ENCODE peak calls at places on chromosomes 1 and 21, in ten cellular contexts. A, H, G, U, Z, B, I, O, M and K are unnamed samples.

GRCh38 chr21:27817061-27817460 is 850.2 kb upstream of the ADAMTS5 start:
- DNase-seq in A (no peak), H (no peak), G (no peak), U (no peak), Z (no peak), B (no peak), I (peak; percentile 85), O (no peak), M (no peak), K (no peak)

GRCh38 chr1:41444246-41444645 is 40.2 kb downstream of the EDN2 start:
- DNase-seq in A (no peak), H (no peak), G (no peak), U (no peak), Z (no peak), B (no peak), I (no peak), O (no peak), M (no peak), K (no peak)

GRCh38 chr1:236009193-236009592 is 55.7 kb downstream of the NID1 start:
- DNase-seq in A (no peak), H (no peak), G (no peak), U (no peak), Z (no peak), B (no peak), I (peak; percentile 72), O (no peak), M (no peak), K (no peak)

GRCh38 chr1:40732756-40733301 is 41.3 kb downstream of the NFYC start:
- DNase-seq in A (no peak), H (no peak), G (no peak), U (no peak), Z (no peak), B (no peak), I (no peak), O (no peak), M (no peak), K (no peak)

GRCh38 chr1:36328713-36329112 is 5.3 kb upstream of the EVA1B start:
- DNase-seq in A (no peak), H (no peak), G (no peak), U (no peak), Z (no peak), B (no peak), I (no peak), O (peak; percentile 31), M (no peak), K (no peak)

GRCh38 chr1:42006836-42007235 is 88.1 kb upstream of the HIVEP3 start:
- DNase-seq in A (no peak), H (no peak), G (no peak), U (no peak), Z (peak; percentile 29), B (no peak), I (no peak), O (no peak), M (no peak), K (no peak)

GRCh38 chr1:147600119-147601111 is 59.1 kb downstream of the BCL9 start:
- DNase-seq in A (no peak), H (peak; percentile 21), G (no peak), U (no peak), Z (no peak), B (no peak), I (peak; percentile 66), O (peak; percentile 39), M (peak; percentile 8), K (no peak)

GRCh38 chr1:205689479-205689878 is 9.2 kb upstream of the SLC45A3 start:
- DNase-seq in A (no peak), H (no peak), G (no peak), U (no peak), Z (no peak), B (no peak), I (no peak), O (no peak), M (no peak), K (no peak)

GRCh38 chr1:43513471-43514173 is 17.1 kb upstream of the PTPRF start:
- DNase-seq in A (no peak), H (no peak), G (no peak), U (no peak), Z (no peak), B (no peak), I (no peak), O (no peak), M (no peak), K (no peak)

GRCh38 chr1:115546846-115547245 is 94.9 kb upstream of the VANGL1 start:
- DNase-seq in A (no peak), H (no peak), G (no peak), U (no peak), Z (no peak), B (no peak), I (no peak), O (no peak), M (no peak), K (no peak)

GRCh38 chr1:235998812-235999211 is 66.1 kb downstream of the NID1 start:
- DNase-seq in A (no peak), H (no peak), G (peak; percentile 21), U (no peak), Z (no peak), B (no peak), I (peak; percentile 57), O (no peak), M (no peak), K (no peak)

GRCh38 chr1:180235077-180235501 is 5.0 kb downstream of the LHX4 start:
- DNase-seq in A (no peak), H (no peak), G (no peak), U (no peak), Z (no peak), B (no peak), I (no peak), O (no peak), M (no peak), K (no peak)

GRCh38 chr1:79982218-79982617 is 975.7 kb upstream of the ADGRL4 start:
- DNase-seq in A (peak; percentile 82), H (peak; percentile 73), G (no peak), U (no peak), Z (peak; percentile 69), B (no peak), I (no peak), O (peak; percentile 49), M (no peak), K (no peak)

GRCh38 chr1:61056674-61057439 is 25.5 kb upstream of the NFIA start:
- DNase-seq in A (peak; percentile 55), H (peak; percentile 50), G (no peak), U (peak; percentile 34), Z (peak; percentile 49), B (peak; percentile 67), I (peak; percentile 47), O (peak; percentile 43), M (peak; percentile 34), K (no peak)

GRCh38 chr1:204889681-204890373 is 19.2 kb downstream of the NFASC start:
- DNase-seq in A (no peak), H (no peak), G (no peak), U (peak; percentile 88), Z (no peak), B (no peak), I (no peak), O (no peak), M (no peak), K (no peak)

GRCh38 chr1:36408479-36408878 is 10.8 kb upstream of the LSM10 start:
- DNase-seq in A (no peak), H (no peak), G (no peak), U (no peak), Z (peak; percentile 75), B (no peak), I (peak; percentile 74), O (no peak), M (peak; percentile 79), K (no peak)

GRCh38 chr1:2636733-2637132 is 3.9 kb upstream of the MMEL1 start:
- DNase-seq in A (no peak), H (no peak), G (no peak), U (no peak), Z (no peak), B (peak; percentile 31), I (no peak), O (no peak), M (no peak), K (no peak)

GRCh38 chr1:160834945-160835565 is 27.6 kb downstream of the CD244 start:
- DNase-seq in A (peak; percentile 30), H (no peak), G (no peak), U (peak; percentile 30), Z (no peak), B (no peak), I (peak; percentile 54), O (peak; percentile 51), M (peak; percentile 15), K (peak; percentile 46)

GRCh38 chr1:39499668-39500067 is 8.2 kb downstream of the BMP8A start:
- DNase-seq in A (peak; percentile 48), H (no peak), G (no peak), U (no peak), Z (no peak), B (no peak), I (no peak), O (no peak), M (no peak), K (no peak)

GRCh38 chr1:55781944-55782482 is 566.8 kb upstream of the USP24 start:
- DNase-seq in A (peak; percentile 25), H (peak; percentile 82), G (no peak), U (no peak), Z (peak; percentile 40), B (no peak), I (peak; percentile 74), O (no peak), M (peak; percentile 19), K (peak; percentile 8)

GRCh38 chr1:162328507-162328906 is 48.1 kb downstream of the SPATA46 start:
- DNase-seq in A (no peak), H (no peak), G (no peak), U (peak; percentile 36), Z (no peak), B (no peak), I (no peak), O (peak; percentile 92), M (no peak), K (no peak)

GRCh38 chr21:36207577-36208320 is 51.1 kb downstream of the DOP1B start:
- DNase-seq in A (no peak), H (no peak), G (no peak), U (no peak), Z (peak; percentile 15), B (no peak), I (peak; percentile 7), O (no peak), M (no peak), K (no peak)

GRCh38 chr1:155139895-155140629 is at the start of gene DPM3:
- DNase-seq in A (peak; percentile 92), H (no peak), G (peak; percentile 85), U (peak; percentile 91), Z (peak; percentile 88), B (peak; percentile 96), I (peak; percentile 81), O (peak; percentile 78), M (peak; percentile 86), K (peak; percentile 75)

GRCh38 chr1:13593511-13594131 is 10.0 kb downstream of the PDPN start:
- DNase-seq in A (peak; percentile 34), H (peak; percentile 74), G (no peak), U (no peak), Z (peak; percentile 84), B (no peak), I (peak; percentile 96), O (no peak), M (no peak), K (no peak)

GRCh38 chr1:245310605-245311531 is 156.1 kb downstream of the KIF26B start:
- DNase-seq in A (no peak), H (peak; percentile 14), G (no peak), U (peak; percentile 46), Z (peak; percentile 45), B (no peak), I (peak; percentile 51), O (no peak), M (peak; percentile 38), K (no peak)

GRCh38 chr1:107404756-107405155 is 263.9 kb downstream of the NTNG1 start:
- DNase-seq in A (no peak), H (peak; percentile 5), G (no peak), U (no peak), Z (peak; percentile 40), B (no peak), I (no peak), O (no peak), M (no peak), K (no peak)

GRCh38 chr1:214008791-214009612 is 21.2 kb downstream of the PROX1 start:
- DNase-seq in A (no peak), H (no peak), G (no peak), U (no peak), Z (no peak), B (no peak), I (no peak), O (no peak), M (no peak), K (peak; percentile 60)

GRCh38 chr1:175221548-175222175 is 29.1 kb upstream of the KIAA0040 start:
- DNase-seq in A (peak; percentile 51), H (no peak), G (no peak), U (no peak), Z (no peak), B (no peak), I (peak; percentile 24), O (no peak), M (no peak), K (no peak)